ENCODE peak calls at places on chromosome 14, in six cellular contexts. E is cardiac muscle cell, Y is aorta, I is PC-3, X is stomach, K is neuronal stem cell. C is an unnamed sample. For H3K4me1, the result is how much of the 10 kb centered on the place peaks cover.

GRCh38 chr14:39318574-39318973 is 84.9 kb downstream of the MIA2 start:
- DNase-seq in E (no peak), Y (no peak), I (peak), X (no peak), K (no peak), C (no peak)

GRCh38 chr14:102027951-102028350 is 58.9 kb downstream of the HSP90AA1 start:
- DNase-seq in E (no peak), Y (no peak), I (peak), X (no peak), K (no peak), C (no peak)

GRCh38 chr14:61563880-61564622 is 131.3 kb upstream of the HIF1A start:
- DNase-seq in E (no peak), Y (no peak), I (no peak), X (no peak), K (no peak), C (no peak)

GRCh38 chr14:100142073-100143040 is 17.1 kb downstream of the DEGS2 start:
- DNase-seq in E (no peak), Y (no peak), I (no peak), X (peak), K (no peak), C (no peak)

GRCh38 chr14:42806909-42807315 is 1200.2 kb downstream of the LRFN5 start:
- DNase-seq in E (no peak), Y (no peak), I (peak), X (no peak), K (no peak), C (peak)

GRCh38 chr14:55373784-55374725 is 37.6 kb downstream of the ATG14 start:
- DNase-seq in E (no peak), Y (no peak), I (peak), X (no peak), K (no peak), C (peak)

GRCh38 chr14:74642011-74642410 is 30.0 kb upstream of the LTBP2 start:
- DNase-seq in E (no peak), Y (peak), I (no peak), X (no peak), K (no peak), C (no peak)

GRCh38 chr14:106875503-106875902 is 1349.1 kb downstream of the TMEM121 start:
- DNase-seq in E (no peak), Y (no peak), I (no peak), X (peak), K (no peak), C (no peak)

GRCh38 chr14:38961136-38961535 is 141.9 kb downstream of the SEC23A start:
- DNase-seq in E (no peak), Y (no peak), I (no peak), X (no peak), K (no peak), C (peak)

GRCh38 chr14:80979951-80980350 is 24.5 kb downstream of the TSHR start:
- DNase-seq in E (no peak), Y (no peak), I (no peak), X (no peak), K (no peak), C (no peak)

GRCh38 chr14:25574949-25575348 is 525.0 kb upstream of the STXBP6 start:
- DNase-seq in E (no peak), Y (no peak), I (no peak), X (no peak), K (no peak), C (no peak)

GRCh38 chr14:54565236-54566151 is 1.4 kb upstream of the SAMD4A start:
- DNase-seq in E (peak), Y (peak), I (peak), X (peak), K (peak), C (peak)

GRCh38 chr14:102076793-102077759 is 9.8 kb downstream of the HSP90AA1 start:
- DNase-seq in E (no peak), Y (no peak), I (peak), X (no peak), K (no peak), C (no peak)

GRCh38 chr14:59215353-59215752 is 26.9 kb downstream of the DAAM1 start:
- DNase-seq in E (no peak), Y (peak), I (no peak), X (peak), K (no peak), C (peak)

GRCh38 chr14:75928587-75929230 is 53.1 kb downstream of the TGFB3 start:
- DNase-seq in E (no peak), Y (no peak), I (no peak), X (no peak), K (no peak), C (no peak)

GRCh38 chr14:81323621-81324400 is 76.3 kb downstream of the STON2 start:
- DNase-seq in E (peak), Y (no peak), I (peak), X (peak), K (no peak), C (peak)

GRCh38 chr14:51897791-51898190 is 37.4 kb downstream of the GNG2 start:
- DNase-seq in E (no peak), Y (no peak), I (no peak), X (no peak), K (no peak), C (no peak)

GRCh38 chr14:35332517-35333346 is 40.5 kb downstream of the PSMA6 start:
- DNase-seq in E (no peak), Y (no peak), I (peak), X (peak), K (no peak), C (no peak)

GRCh38 chr14:74637184-74637562 is 25.1 kb upstream of the LTBP2 start:
- DNase-seq in E (no peak), Y (no peak), I (no peak), X (no peak), K (no peak), C (no peak)

GRCh38 chr14:86787782-86788181 is 1205.2 kb downstream of the GALC start:
- DNase-seq in E (peak), Y (no peak), I (peak), X (no peak), K (no peak), C (no peak)

GRCh38 chr14:50233335-50234250 is 2.2 kb upstream of the SOS2 start:
- DNase-seq in E (no peak), Y (no peak), I (peak), X (no peak), K (no peak), C (no peak)

GRCh38 chr14:74879427-74880180 is 2.1 kb upstream of the DLST start:
- DNase-seq in E (no peak), Y (no peak), I (peak), X (no peak), K (no peak), C (no peak)

GRCh38 chr14:51996148-51996746 is 6.9 kb downstream of the RTRAF start:
- DNase-seq in E (peak), Y (no peak), I (peak), X (no peak), K (no peak), C (peak)

GRCh38 chr14:29603721-29604120 is 323.9 kb downstream of the PRKD1 start:
- DNase-seq in E (no peak), Y (no peak), I (no peak), X (no peak), K (no peak), C (no peak)

GRCh38 chr14:100069161-100069800 is 4.1 kb downstream of the EVL start:
- DNase-seq in E (no peak), Y (no peak), I (no peak), X (no peak), K (no peak), C (no peak)

GRCh38 chr14:54776361-54777001 is 126.1 kb downstream of the GCH1 start:
- DNase-seq in E (peak), Y (peak), I (no peak), X (no peak), K (no peak), C (peak)

GRCh38 chr14:98122527-98122926 is 1149.5 kb downstream of the BCL11B start:
- DNase-seq in E (no peak), Y (no peak), I (no peak), X (no peak), K (no peak), C (no peak)

GRCh38 chr14:30058401-30058800 is 130.8 kb upstream of the PRKD1 start:
- DNase-seq in E (no peak), Y (no peak), I (no peak), X (no peak), K (no peak), C (peak)

GRCh38 chr14:104891664-104892500 is 26.8 kb downstream of the CEP170B start:
- DNase-seq in E (no peak), Y (peak), I (no peak), X (no peak), K (no peak), C (no peak)

GRCh38 chr14:81137316-81137715 is 83.4 kb downstream of the GTF2A1 start:
- DNase-seq in E (no peak), Y (no peak), I (peak), X (no peak), K (no peak), C (peak)

GRCh38 chr14:61478971-61479473 is 157.6 kb downstream of the PRKCH start:
- DNase-seq in E (no peak), Y (no peak), I (no peak), X (no peak), K (no peak), C (no peak)

GRCh38 chr14:38553586-38553985 is 297.7 kb upstream of the CLEC14A start:
- DNase-seq in E (no peak), Y (no peak), I (peak), X (no peak), K (no peak), C (peak)

GRCh38 chr14:104882325-104882973 is 17.4 kb downstream of the CEP170B start:
- DNase-seq in E (no peak), Y (peak), I (peak), X (peak), K (no peak), C (no peak)

GRCh38 chr14:95465936-95466335 is 50.5 kb downstream of the SYNE3 start:
- DNase-seq in E (no peak), Y (no peak), I (no peak), X (no peak), K (no peak), C (no peak)
- H3K4me1 ChIP-seq in E (under half), Y (under half), I (under half), X (under half), K (under half), C (under half)

GRCh38 chr14:69631509-69631908 is 20.1 kb downstream of the SUSD6 start:
- DNase-seq in E (no peak), Y (no peak), I (peak), X (no peak), K (no peak), C (no peak)

GRCh38 chr14:69632752-69633151 is 21.4 kb downstream of the SUSD6 start:
- DNase-seq in E (no peak), Y (no peak), I (no peak), X (no peak), K (no peak), C (no peak)

GRCh38 chr14:69632154-69632553 is 20.8 kb downstream of the SUSD6 start:
- DNase-seq in E (no peak), Y (no peak), I (no peak), X (no peak), K (no peak), C (no peak)

GRCh38 chr14:69626132-69626500 is 14.7 kb downstream of the SUSD6 start:
- DNase-seq in E (no peak), Y (no peak), I (no peak), X (no peak), K (no peak), C (no peak)

DNA sequence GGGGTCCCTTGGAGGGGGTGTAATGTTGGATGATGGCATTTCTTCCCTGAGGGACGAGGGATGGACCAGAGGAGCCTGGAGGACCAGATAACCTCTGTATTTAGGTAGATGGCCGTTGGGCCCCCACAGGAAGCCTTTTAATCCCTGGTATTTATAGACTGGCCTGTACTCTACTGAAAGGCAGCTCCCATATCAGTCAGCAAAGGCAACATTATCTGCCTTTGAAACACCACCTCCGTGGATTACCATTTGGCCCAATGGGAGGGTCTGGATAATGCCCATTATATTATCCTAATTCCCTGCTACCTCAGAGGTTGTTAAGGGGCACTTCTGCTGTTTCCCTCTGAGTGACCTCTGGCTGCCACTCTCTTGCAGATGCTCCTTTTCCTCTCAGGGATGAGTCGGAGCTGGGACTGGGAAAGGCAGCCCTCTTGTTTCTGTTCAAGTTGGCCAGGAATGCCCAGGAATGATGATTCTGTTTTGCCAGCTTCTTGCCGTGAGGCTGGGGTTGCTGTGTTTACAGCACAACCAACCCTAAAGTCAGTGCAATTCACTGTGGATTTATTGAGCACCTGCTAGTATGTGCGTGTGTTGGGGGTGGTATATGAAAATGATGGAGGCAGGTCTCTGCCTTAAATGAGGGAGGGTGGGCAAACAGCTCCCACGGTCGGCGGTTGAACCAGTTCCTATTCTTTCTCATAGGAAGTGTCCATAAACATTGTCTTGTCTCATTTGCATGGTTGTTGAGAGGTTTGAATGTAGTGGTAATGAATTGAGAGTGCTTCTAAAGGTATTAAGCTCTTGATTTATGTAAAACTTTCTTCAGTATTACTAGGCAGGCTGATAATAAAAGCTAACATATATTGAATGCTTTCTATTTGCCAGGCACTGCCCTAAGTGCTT is 18.1 kb downstream of the SUSD6 start:
- DNase-seq in E (no peak), Y (no peak), I (no peak), X (no peak), K (no peak), C (no peak)
- H3K4me1 ChIP-seq in E (half or more), Y (under half), I (under half), X (half or more), K (under half), C (under half)

GRCh38 chr14:22691171-22691570 is 47.0 kb upstream of the OR6J1 start:
- DNase-seq in E (no peak), Y (no peak), I (peak), X (no peak), K (no peak), C (peak)
- H3K4me1 ChIP-seq in E (under half), Y (under half), I (under half), X (under half), K (under half), C (under half)

DNA sequence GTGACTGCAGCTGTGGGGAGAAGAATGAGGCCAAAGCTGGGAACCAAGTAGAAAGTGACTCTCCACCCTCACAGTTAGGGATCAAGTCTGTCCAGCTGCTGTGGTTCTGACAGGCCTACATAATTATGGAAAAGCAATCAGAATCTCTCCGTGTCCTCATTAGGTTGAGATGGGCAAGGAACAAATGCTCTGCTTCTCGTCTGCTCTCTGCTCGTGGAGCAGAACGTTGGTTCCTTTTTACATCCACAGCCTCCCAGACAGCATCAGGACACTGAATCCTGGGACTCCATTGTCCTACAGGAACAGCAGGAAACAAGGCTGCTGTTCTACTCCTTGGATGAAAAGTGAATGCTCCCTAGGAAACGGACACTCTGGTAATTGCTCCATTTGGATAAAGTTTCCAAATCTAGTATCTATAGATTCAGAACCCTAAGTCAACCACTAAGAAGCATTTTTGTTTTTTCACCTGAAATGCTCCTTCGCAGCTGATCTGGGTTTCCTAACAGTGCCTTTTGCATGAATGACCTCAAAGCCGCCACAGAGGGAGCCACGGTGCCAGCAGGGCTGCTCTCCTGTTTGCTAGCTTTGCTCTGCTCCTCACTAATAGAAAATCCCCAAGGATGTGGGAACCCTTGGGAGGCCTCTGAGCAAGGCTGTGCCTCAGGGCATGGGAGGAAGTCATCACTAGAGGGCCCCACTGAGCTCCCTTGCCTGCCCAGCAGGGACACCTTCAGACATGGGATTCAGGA is 102.0 kb downstream of the EGLN3 start:
- DNase-seq in E (peak), Y (peak), I (peak), X (peak), K (peak), C (peak)
- H3K4me1 ChIP-seq in E (under half), Y (under half), I (under half), X (under half), K (under half), C (under half)

C was measured in astrocyte.